ENCODE peak calls at places on chromosomes 3 and 15, in five cellular contexts. F is H9, R is neuronal stem cell, B is mesenchymal stem cell, W is H1. Y is an unnamed sample.

GRCh38 chr15:79977431-79977940 is 6.5 kb upstream of the BCL2A1 start:
- DNase-seq in F (no peak), R (no peak), B (no peak), W (no peak), Y (peak)

GRCh38 chr3:49132437-49133225 is at the start of gene LAMB2:
- DNase-seq in F (peak), R (peak), B (peak), W (peak), Y (peak)

GRCh38 chr3:20078194-20078709 is 38.0 kb downstream of the KAT2B start:
- DNase-seq in F (no peak), R (no peak), B (no peak), W (no peak), Y (no peak)

GRCh38 chr3:30124435-30125390 is 481.7 kb upstream of the TGFBR2 start:
- DNase-seq in F (no peak), R (no peak), B (no peak), W (no peak), Y (no peak)

GRCh38 chr3:155870945-155871745 is 695 bp downstream of the GMPS start:
- DNase-seq in F (peak), R (peak), B (no peak), W (peak), Y (peak)

GRCh38 chr15:81274932-81275341 is 49.0 kb downstream of the STARD5 start:
- DNase-seq in F (peak), R (peak), B (peak), W (peak), Y (peak)

GRCh38 chr15:29593086-29593485 is 229.2 kb downstream of the TJP1 start:
- DNase-seq in F (no peak), R (no peak), B (no peak), W (no peak), Y (no peak)

GRCh38 chr3:84961492-84962255 is 2.9 kb downstream of the CADM2 start:
- DNase-seq in F (no peak), R (no peak), B (no peak), W (peak), Y (no peak)

GRCh38 chr3:9779721-9780450 is 10.1 kb upstream of the CAMK1 start:
- DNase-seq in F (no peak), R (no peak), B (no peak), W (no peak), Y (no peak)

GRCh38 chr3:107857854-107858253 is 233.0 kb downstream of the CD47 start:
- DNase-seq in F (no peak), R (no peak), B (no peak), W (no peak), Y (no peak)

GRCh38 chr3:7693976-7694375 is 807.6 kb upstream of the LMCD1 start:
- DNase-seq in F (no peak), R (no peak), B (no peak), W (no peak), Y (no peak)

DNA sequence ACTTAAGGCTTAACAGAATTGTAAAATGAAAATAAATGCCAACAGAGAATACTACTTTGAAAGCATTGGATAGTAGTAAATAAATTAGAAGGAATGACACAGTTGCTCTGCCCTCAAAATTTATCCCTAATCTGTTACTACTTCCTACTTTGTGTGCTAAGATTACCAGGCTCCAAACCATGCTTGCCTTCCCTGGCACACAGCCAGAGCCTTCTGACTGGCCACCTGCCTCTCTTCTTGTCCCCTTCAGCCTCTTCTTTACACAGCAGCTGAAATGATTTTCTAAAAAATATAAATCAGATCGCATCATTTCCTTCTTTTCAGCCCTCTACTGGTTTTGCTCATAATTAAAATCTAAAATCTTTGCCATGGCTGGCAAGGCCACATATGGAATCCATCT is 334.1 kb downstream of the FHIT start:
- DNase-seq in F (no peak), R (no peak), B (no peak), W (no peak), Y (no peak)
- H2BK12ac ChIP-seq in F (no peak), R (no peak), B (no peak), W (no peak), Y (no peak)

DNA sequence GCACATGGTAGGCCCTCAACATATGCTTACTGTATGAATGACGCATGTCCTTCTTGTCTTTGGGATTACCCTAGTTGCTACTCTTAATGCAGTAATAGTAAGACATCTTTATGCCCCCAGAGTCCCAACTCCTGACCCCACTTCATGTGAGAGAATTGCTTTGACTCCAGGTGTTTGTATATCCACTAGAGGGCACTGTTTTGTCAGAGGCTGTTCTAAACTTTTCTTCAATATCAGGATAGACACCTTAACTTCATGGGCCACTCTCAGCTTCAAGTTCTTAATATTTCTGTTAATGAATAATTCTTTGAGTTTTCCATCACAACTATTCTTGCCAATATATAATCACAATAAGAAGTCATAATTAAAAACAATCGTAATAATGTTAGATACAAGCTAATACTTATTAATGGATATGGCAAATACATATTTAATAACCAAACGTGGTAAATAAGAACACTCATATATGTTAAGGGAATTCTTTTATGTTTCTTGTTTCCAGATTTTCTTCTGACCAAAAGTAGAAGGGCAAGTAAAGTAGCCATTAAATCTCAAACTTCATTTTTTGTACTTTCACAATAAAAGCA is 337.2 kb upstream of the DNAJC19 start:
- DNase-seq in F (no peak), R (peak), B (no peak), W (no peak), Y (peak)
- H2BK5ac ChIP-seq in F (no peak), R (no peak), B (no peak), W (no peak), Y (no peak)

GRCh38 chr3:11236588-11237461 is 35.4 kb upstream of the ATG7 start:
- DNase-seq in F (peak), R (peak), B (peak), W (peak), Y (peak)
- H2AK5ac ChIP-seq in F (no peak), R (no peak), B (no peak), W (no peak), Y (no peak)

DNA sequence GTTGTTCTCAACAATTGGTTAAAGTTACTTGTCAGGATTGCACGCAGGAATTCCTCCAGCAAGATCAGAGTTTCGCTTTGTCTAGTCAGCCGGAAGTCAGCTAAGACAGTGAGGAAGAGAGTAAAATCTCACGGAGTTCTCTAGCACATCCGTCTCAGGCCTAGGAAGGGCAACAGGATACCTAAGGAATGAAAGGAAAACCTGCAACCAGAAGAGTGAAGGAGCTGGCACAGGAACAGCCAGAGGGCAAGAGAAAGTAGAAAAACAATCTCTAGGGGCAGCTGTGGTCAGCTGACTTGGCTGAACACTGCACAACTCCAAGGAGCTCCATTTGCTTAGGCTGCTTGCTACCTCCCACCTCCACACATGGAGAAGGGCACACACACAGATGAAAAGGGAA is 23.7 kb downstream of the RORA start:
- DNase-seq in F (no peak), R (no peak), B (no peak), W (no peak), Y (no peak)
- H2BK12ac ChIP-seq in F (no peak), R (no peak), B (no peak), W (no peak), Y (no peak)

DNA sequence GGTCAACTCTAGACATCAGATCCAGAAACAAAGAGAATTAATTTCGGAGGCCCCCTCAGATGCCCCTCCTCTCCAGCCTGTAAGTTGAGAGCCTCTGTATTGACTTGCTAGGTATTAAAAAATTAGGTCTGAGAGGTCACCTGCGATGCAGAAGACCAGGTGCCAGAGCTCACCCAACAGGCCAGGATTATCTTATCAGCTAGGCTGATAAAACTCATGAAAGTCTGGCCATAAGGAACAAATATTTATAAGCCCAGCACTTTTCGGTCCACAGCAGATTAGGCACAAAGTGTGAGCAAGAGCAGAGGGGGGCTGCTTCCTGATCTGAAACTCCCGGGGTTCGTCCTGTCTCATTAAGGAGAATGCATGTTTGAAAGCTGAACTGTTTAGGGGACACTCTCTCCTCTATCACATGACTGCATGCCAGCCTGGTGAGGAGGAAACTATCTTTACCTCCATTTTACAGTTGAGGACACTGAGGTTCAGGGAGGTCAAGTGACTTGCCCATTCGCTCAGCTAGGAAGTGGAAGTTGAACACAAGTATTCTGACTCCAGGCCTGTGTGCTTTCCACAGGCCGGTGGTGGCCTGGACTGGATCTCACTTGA is 39.4 kb upstream of the MAGEF1 start:
- DNase-seq in F (no peak), R (no peak), B (no peak), W (no peak), Y (no peak)
- H2BK5ac ChIP-seq in F (no peak), R (no peak), B (no peak), W (no peak), Y (no peak)

DNA sequence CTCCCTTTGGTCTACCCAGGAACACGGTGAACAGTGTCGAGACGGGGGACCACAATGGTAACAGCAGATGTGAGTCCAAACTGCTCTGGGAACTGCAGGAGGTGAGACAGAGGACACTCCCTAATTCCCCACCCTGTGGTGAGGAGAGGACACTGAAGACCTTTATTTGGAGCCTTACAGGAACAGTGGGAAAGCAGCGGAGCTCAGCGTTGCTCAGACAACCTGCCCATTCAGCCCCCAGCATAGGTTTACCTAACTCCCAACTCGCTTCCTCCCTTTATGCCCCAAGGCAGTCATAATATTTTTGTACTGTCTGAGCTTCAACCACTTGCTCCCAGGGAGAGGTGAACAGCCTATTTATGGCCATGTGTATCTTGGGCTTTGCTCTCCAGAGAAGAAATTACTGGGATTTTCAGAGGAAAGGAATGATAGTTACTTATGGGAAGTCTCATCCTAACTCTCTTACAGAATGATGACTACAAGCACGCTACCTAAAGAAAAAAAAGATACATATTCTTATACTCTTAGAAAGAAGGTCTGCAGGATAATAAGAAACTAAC is 34.0 kb downstream of the SHC4 start:
- DNase-seq in F (no peak), R (no peak), B (no peak), W (no peak), Y (no peak)
- H2AK5ac ChIP-seq in F (no peak), R (no peak), B (no peak), W (no peak), Y (no peak)

GRCh38 chr15:47811160-47811559 is 93.9 kb downstream of the SEMA6D start:
- DNase-seq in F (no peak), R (no peak), B (no peak), W (no peak), Y (no peak)
- H2BK12ac ChIP-seq in F (no peak), R (no peak), B (no peak), W (no peak), Y (no peak)

GRCh38 chr3:171427771-171428320 is 32.4 kb downstream of the TNIK start:
- DNase-seq in F (no peak), R (no peak), B (no peak), W (no peak), Y (no peak)
- H2BK5ac ChIP-seq in F (no peak), R (no peak), B (no peak), W (peak), Y (no peak)

DNA sequence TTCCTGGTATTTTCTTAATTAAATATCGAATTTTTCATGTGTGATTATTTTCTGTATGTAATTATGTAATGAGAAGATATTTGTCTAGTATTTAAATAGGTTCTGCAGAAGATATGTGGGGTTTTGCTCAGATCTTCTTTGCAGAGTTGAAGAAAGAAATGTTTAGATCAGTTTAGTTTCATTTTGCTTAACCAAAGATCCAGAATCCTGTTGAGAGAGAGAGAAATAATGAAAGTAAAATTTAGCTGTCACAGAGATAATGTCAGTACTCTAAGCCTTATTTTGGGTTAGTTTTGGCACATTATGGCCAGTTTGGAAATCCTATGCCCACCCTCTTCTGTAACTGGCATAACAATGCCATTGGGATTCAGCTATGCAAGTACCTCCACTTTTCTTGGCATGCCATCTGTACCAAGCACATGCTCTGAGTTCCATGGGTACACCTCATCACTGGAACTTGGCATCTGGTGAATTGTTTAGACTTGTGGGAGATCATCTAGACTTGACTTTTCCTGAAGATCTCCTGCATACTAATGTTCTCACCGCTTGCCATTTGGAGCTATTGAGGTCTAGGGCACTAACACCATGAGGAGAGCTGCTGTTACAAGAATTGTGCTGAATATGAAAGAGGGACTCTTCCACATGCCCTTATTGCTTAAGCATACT is 30.9 kb downstream of the PLSCR1 start:
- DNase-seq in F (no peak), R (no peak), B (no peak), W (no peak), Y (no peak)
- H2AK5ac ChIP-seq in F (no peak), R (no peak), B (no peak), W (no peak), Y (no peak)